ENCODE peak calls at places on chromosomes 13 and 19, in ten cellular contexts. Z is activated CD4-positive, alpha-beta T cell treated with anti-CD3 and anti-CD28 coated beads, Interleukin-2, amount 10 ng/mL, durations not matched to agents 7 days and 5 days; F is keratinocyte; D is left lung; S is NCI-H1436; W is CD4-positive, alpha-beta memory T cell; K is HT1080; C is GDM1; G is mammary epithelial cell; A is activated gamma-delta T cell. N is an unnamed sample.

GRCh38 chr13:24217601-24218281 is 57.2 kb downstream of the SPATA13 start:
- DNase-seq in Z (peak), F (no peak), D (peak), S (no peak), W (no peak), K (no peak), C (no peak), G (no peak), A (no peak), N (no peak)

GRCh38 chr19:8611890-8612806 is 1.6 kb upstream of the ADAMTS10 start:
- DNase-seq in Z (no peak), F (no peak), D (no peak), S (no peak), W (no peak), K (peak), C (no peak), G (no peak), A (no peak), N (no peak)

GRCh38 chr13:32904271-32904670 is 112.0 kb upstream of the KL start:
- DNase-seq in Z (no peak), F (no peak), D (no peak), S (no peak), W (no peak), K (no peak), C (no peak), G (no peak), A (no peak), N (no peak)

GRCh38 chr19:918152-918437 is 962 bp downstream of the KISS1R start:
- DNase-seq in Z (no peak), F (no peak), D (no peak), S (no peak), W (no peak), K (no peak), C (no peak), G (no peak), A (no peak), N (no peak)

GRCh38 chr19:8025321-8025720 is 19.9 kb upstream of the ELAVL1 start:
- DNase-seq in Z (no peak), F (no peak), D (no peak), S (no peak), W (no peak), K (no peak), C (no peak), G (no peak), A (no peak), N (no peak)

GRCh38 chr19:49818691-49819331 is 722 bp downstream of the MED25 start:
- DNase-seq in Z (no peak), F (no peak), D (no peak), S (no peak), W (no peak), K (no peak), C (no peak), G (no peak), A (no peak), N (no peak)

GRCh38 chr13:103876571-103876970 is 810.4 kb upstream of the SLC10A2 start:
- DNase-seq in Z (no peak), F (no peak), D (no peak), S (no peak), W (no peak), K (no peak), C (no peak), G (no peak), A (no peak), N (no peak)

GRCh38 chr13:106103779-106104178 is 431.7 kb downstream of the EFNB2 start:
- DNase-seq in Z (no peak), F (no peak), D (no peak), S (no peak), W (no peak), K (peak), C (no peak), G (no peak), A (no peak), N (no peak)

GRCh38 chr13:23799945-23800344 is 89.3 kb downstream of the MIPEP start:
- DNase-seq in Z (peak), F (no peak), D (no peak), S (no peak), W (peak), K (no peak), C (no peak), G (no peak), A (no peak), N (no peak)

GRCh38 chr19:1921825-1922224 is 16.6 kb downstream of the ADAT3 start:
- DNase-seq in Z (no peak), F (no peak), D (no peak), S (no peak), W (no peak), K (no peak), C (no peak), G (no peak), A (no peak), N (no peak)

GRCh38 chr13:27599845-27600553 is 20.3 kb downstream of the LNX2 start:
- DNase-seq in Z (no peak), F (no peak), D (no peak), S (no peak), W (no peak), K (peak), C (no peak), G (peak), A (no peak), N (no peak)

GRCh38 chr13:52827839-52828238 is 20.6 kb downstream of the PCDH8 start:
- DNase-seq in Z (no peak), F (no peak), D (no peak), S (no peak), W (no peak), K (no peak), C (no peak), G (no peak), A (no peak), N (no peak)

GRCh38 chr13:59531571-59532091 is 632.1 kb downstream of the DIAPH3 start:
- DNase-seq in Z (peak), F (no peak), D (no peak), S (no peak), W (peak), K (peak), C (peak), G (peak), A (no peak), N (no peak)

GRCh38 chr19:11196406-11197287 is 698 bp downstream of the KANK2 start:
- DNase-seq in Z (no peak), F (no peak), D (peak), S (no peak), W (no peak), K (no peak), C (no peak), G (no peak), A (no peak), N (no peak)

GRCh38 chr19:31378404-31378803 is 29.2 kb upstream of the TSHZ3 start:
- DNase-seq in Z (no peak), F (no peak), D (no peak), S (no peak), W (no peak), K (peak), C (no peak), G (peak), A (no peak), N (no peak)

GRCh38 chr13:99859178-99860177 is 112.1 kb downstream of the ZIC5 start:
- DNase-seq in Z (peak), F (no peak), D (peak), S (no peak), W (peak), K (no peak), C (no peak), G (no peak), A (no peak), N (peak)

GRCh38 chr19:39372941-39373340 is 18.0 kb downstream of the PAF1 start:
- DNase-seq in Z (no peak), F (no peak), D (no peak), S (no peak), W (no peak), K (no peak), C (no peak), G (no peak), A (no peak), N (no peak)

GRCh38 chr13:39840201-39840600 is 184.7 kb downstream of the COG6 start:
- DNase-seq in Z (no peak), F (no peak), D (no peak), S (no peak), W (no peak), K (peak), C (no peak), G (no peak), A (no peak), N (no peak)

GRCh38 chr13:44003481-44003880 is 123.8 kb downstream of the LACC1 start:
- DNase-seq in Z (no peak), F (no peak), D (no peak), S (no peak), W (no peak), K (no peak), C (no peak), G (no peak), A (no peak), N (no peak)

GRCh38 chr13:48492123-48493075 is 40.5 kb downstream of the RCBTB2 start:
- DNase-seq in Z (peak), F (no peak), D (peak), S (no peak), W (peak), K (no peak), C (peak), G (peak), A (no peak), N (peak)

GRCh38 chr13:89796196-89796595 is 1551.3 kb upstream of the MIR17HG start:
- DNase-seq in Z (no peak), F (no peak), D (no peak), S (no peak), W (no peak), K (peak), C (no peak), G (no peak), A (no peak), N (no peak)

GRCh38 chr13:112733661-112734379 is 44.0 kb downstream of the ATP11A start:
- DNase-seq in Z (no peak), F (no peak), D (no peak), S (no peak), W (no peak), K (no peak), C (no peak), G (no peak), A (no peak), N (no peak)

GRCh38 chr13:28313579-28313978 is 175.2 kb downstream of the PAN3 start:
- DNase-seq in Z (peak), F (no peak), D (no peak), S (no peak), W (no peak), K (peak), C (no peak), G (no peak), A (no peak), N (no peak)

GRCh38 chr19:16978839-16979802 is 47.5 kb downstream of the CPAMD8 start:
- DNase-seq in Z (no peak), F (no peak), D (no peak), S (no peak), W (no peak), K (no peak), C (no peak), G (no peak), A (no peak), N (no peak)

GRCh38 chr13:99812611-99813010 is 159.0 kb downstream of the ZIC5 start:
- DNase-seq in Z (no peak), F (no peak), D (no peak), S (no peak), W (no peak), K (peak), C (no peak), G (no peak), A (no peak), N (no peak)

GRCh38 chr13:98945863-98946605 is 31.8 kb downstream of the DOCK9 start:
- DNase-seq in Z (no peak), F (no peak), D (no peak), S (no peak), W (no peak), K (peak), C (no peak), G (no peak), A (no peak), N (no peak)

GRCh38 chr19:47124937-47125668 is 5.5 kb upstream of the SAE1 start:
- DNase-seq in Z (no peak), F (no peak), D (no peak), S (peak), W (peak), K (peak), C (peak), G (peak), A (no peak), N (no peak)

GRCh38 chr13:75961911-75962310 is 325.8 kb downstream of the LMO7 start:
- DNase-seq in Z (no peak), F (no peak), D (no peak), S (no peak), W (no peak), K (no peak), C (no peak), G (no peak), A (no peak), N (no peak)

GRCh38 chr13:71871180-71871754 is 4.3 kb upstream of the DACH1 start:
- DNase-seq in Z (no peak), F (no peak), D (no peak), S (peak), W (no peak), K (no peak), C (no peak), G (no peak), A (no peak), N (no peak)

GRCh38 chr19:41616785-41617621 is 9.9 kb downstream of the CEACAM4 start:
- DNase-seq in Z (no peak), F (no peak), D (no peak), S (no peak), W (no peak), K (no peak), C (no peak), G (peak), A (no peak), N (no peak)

GRCh38 chr19:35545855-35546381 is 492 bp downstream of the TMEM147 start:
- DNase-seq in Z (peak), F (no peak), D (no peak), S (no peak), W (peak), K (peak), C (no peak), G (peak), A (peak), N (peak)

GRCh38 chr13:31947105-31947504 is 84.5 kb upstream of the FRY start:
- DNase-seq in Z (no peak), F (no peak), D (no peak), S (no peak), W (no peak), K (no peak), C (no peak), G (no peak), A (no peak), N (no peak)

GRCh38 chr13:37870489-37870845 is 895 bp upstream of the TRPC4 start:
- DNase-seq in Z (no peak), F (no peak), D (peak), S (no peak), W (no peak), K (no peak), C (no peak), G (no peak), A (no peak), N (no peak)

N was measured in activated T-helper 1 cell treated with anti-CD3 and anti-CD28 coated beads, Interleukin-12 subunit alpha, Interleukin-12 subunit beta, Interleukin-2, Interleukin-4 antibody, amounts not matched to agents 30 ng/mL and 10 ng/mL and 1 ng/mL, durations not matched to agents 14 hours and 24 hours and 36 hours.